ENCODE peak calls at places on chromosome 9, in seven cellular contexts. One of them, this sample, is unnamed.

GRCh38 chr9:121557581-121558422 is 58.2 kb upstream of the GGTA1 start:
- DNase-seq in fibroblast of pulmonary artery: peak
- DNase-seq in pancreas: peak
- DNase-seq in LNCaP clone FGC: no peak
- DNase-seq in CD4-positive, alpha-beta T cell: no peak
- DNase-seq in Calu3: peak
- DNase-seq in GM10248: peak
- DNase-seq in this sample: no peak

GRCh38 chr9:12502520-12502919 is 190.7 kb upstream of the TYRP1 start:
- DNase-seq in fibroblast of pulmonary artery: no peak
- DNase-seq in pancreas: no peak
- DNase-seq in LNCaP clone FGC: no peak
- DNase-seq in CD4-positive, alpha-beta T cell: no peak
- DNase-seq in Calu3: no peak
- DNase-seq in GM10248: no peak
- DNase-seq in this sample: no peak

GRCh38 chr9:133113163-133113927 is 7.7 kb downstream of the RALGDS start:
- DNase-seq in fibroblast of pulmonary artery: no peak
- DNase-seq in pancreas: no peak
- DNase-seq in LNCaP clone FGC: no peak
- DNase-seq in CD4-positive, alpha-beta T cell: no peak
- DNase-seq in Calu3: no peak
- DNase-seq in GM10248: no peak
- DNase-seq in this sample: no peak

GRCh38 chr9:34553511-34554021 is 30.8 kb upstream of the ENHO start:
- DNase-seq in fibroblast of pulmonary artery: no peak
- DNase-seq in pancreas: no peak
- DNase-seq in LNCaP clone FGC: no peak
- DNase-seq in CD4-positive, alpha-beta T cell: no peak
- DNase-seq in Calu3: no peak
- DNase-seq in GM10248: no peak
- DNase-seq in this sample: no peak

GRCh38 chr9:133167096-133167695 is 3.5 kb upstream of the GBGT1 start:
- DNase-seq in fibroblast of pulmonary artery: no peak
- DNase-seq in pancreas: no peak
- DNase-seq in LNCaP clone FGC: no peak
- DNase-seq in CD4-positive, alpha-beta T cell: no peak
- DNase-seq in Calu3: no peak
- DNase-seq in GM10248: peak
- DNase-seq in this sample: no peak

GRCh38 chr9:133874061-133874638 is 118.0 kb downstream of the VAV2 start:
- DNase-seq in fibroblast of pulmonary artery: peak
- DNase-seq in pancreas: no peak
- DNase-seq in LNCaP clone FGC: peak
- DNase-seq in CD4-positive, alpha-beta T cell: no peak
- DNase-seq in Calu3: peak
- DNase-seq in GM10248: no peak
- DNase-seq in this sample: no peak

GRCh38 chr9:126233175-126233574 is 93.5 kb upstream of the MVB12B start:
- DNase-seq in fibroblast of pulmonary artery: no peak
- DNase-seq in pancreas: no peak
- DNase-seq in LNCaP clone FGC: no peak
- DNase-seq in CD4-positive, alpha-beta T cell: no peak
- DNase-seq in Calu3: no peak
- DNase-seq in GM10248: no peak
- DNase-seq in this sample: no peak

GRCh38 chr9:104836767-104837166 is 72.8 kb downstream of the NIPSNAP3B start:
- DNase-seq in fibroblast of pulmonary artery: no peak
- DNase-seq in pancreas: peak
- DNase-seq in LNCaP clone FGC: no peak
- DNase-seq in CD4-positive, alpha-beta T cell: no peak
- DNase-seq in Calu3: no peak
- DNase-seq in GM10248: no peak
- DNase-seq in this sample: no peak

GRCh38 chr9:15867334-15867733 is 314.5 kb downstream of the CCDC171 start:
- DNase-seq in fibroblast of pulmonary artery: no peak
- DNase-seq in pancreas: no peak
- DNase-seq in LNCaP clone FGC: no peak
- DNase-seq in CD4-positive, alpha-beta T cell: no peak
- DNase-seq in Calu3: no peak
- DNase-seq in GM10248: no peak
- DNase-seq in this sample: no peak

GRCh38 chr9:105834404-105834803 is 140.1 kb downstream of the TMEM38B start:
- DNase-seq in fibroblast of pulmonary artery: no peak
- DNase-seq in pancreas: no peak
- DNase-seq in LNCaP clone FGC: peak
- DNase-seq in CD4-positive, alpha-beta T cell: no peak
- DNase-seq in Calu3: no peak
- DNase-seq in GM10248: no peak
- DNase-seq in this sample: no peak

GRCh38 chr9:18351216-18351615 is 122.7 kb upstream of the ADAMTSL1 start:
- DNase-seq in fibroblast of pulmonary artery: no peak
- DNase-seq in pancreas: no peak
- DNase-seq in LNCaP clone FGC: no peak
- DNase-seq in CD4-positive, alpha-beta T cell: no peak
- DNase-seq in Calu3: no peak
- DNase-seq in GM10248: no peak
- DNase-seq in this sample: no peak

GRCh38 chr9:89109666-89110065 is 69.0 kb downstream of the SHC3 start:
- DNase-seq in fibroblast of pulmonary artery: no peak
- DNase-seq in pancreas: no peak
- DNase-seq in LNCaP clone FGC: no peak
- DNase-seq in CD4-positive, alpha-beta T cell: no peak
- DNase-seq in Calu3: no peak
- DNase-seq in GM10248: no peak
- DNase-seq in this sample: no peak

GRCh38 chr9:36345103-36345846 is 54.8 kb downstream of the RNF38 start:
- DNase-seq in fibroblast of pulmonary artery: no peak
- DNase-seq in pancreas: no peak
- DNase-seq in LNCaP clone FGC: no peak
- DNase-seq in CD4-positive, alpha-beta T cell: no peak
- DNase-seq in Calu3: no peak
- DNase-seq in GM10248: no peak
- DNase-seq in this sample: no peak

GRCh38 chr9:95506438-95506691 is 10.4 kb downstream of the PTCH1 start:
- DNase-seq in fibroblast of pulmonary artery: peak
- DNase-seq in pancreas: peak
- DNase-seq in LNCaP clone FGC: no peak
- DNase-seq in CD4-positive, alpha-beta T cell: no peak
- DNase-seq in Calu3: peak
- DNase-seq in GM10248: peak
- DNase-seq in this sample: no peak

GRCh38 chr9:123948290-123948689 is 18.4 kb upstream of the DENND1A start:
- DNase-seq in fibroblast of pulmonary artery: no peak
- DNase-seq in pancreas: no peak
- DNase-seq in LNCaP clone FGC: no peak
- DNase-seq in CD4-positive, alpha-beta T cell: no peak
- DNase-seq in Calu3: no peak
- DNase-seq in GM10248: no peak
- DNase-seq in this sample: no peak
- TF ChIP-seq CTCF in fibroblast of pulmonary artery: no peak
- TF ChIP-seq CTCF in pancreas: no peak
- TF ChIP-seq CTCF in LNCaP clone FGC: no peak
- TF ChIP-seq CTCF in CD4-positive, alpha-beta T cell: no peak
- TF ChIP-seq CTCF in Calu3: no peak
- TF ChIP-seq CTCF in GM10248: no peak
- TF ChIP-seq CTCF in this sample: no peak

DNA sequence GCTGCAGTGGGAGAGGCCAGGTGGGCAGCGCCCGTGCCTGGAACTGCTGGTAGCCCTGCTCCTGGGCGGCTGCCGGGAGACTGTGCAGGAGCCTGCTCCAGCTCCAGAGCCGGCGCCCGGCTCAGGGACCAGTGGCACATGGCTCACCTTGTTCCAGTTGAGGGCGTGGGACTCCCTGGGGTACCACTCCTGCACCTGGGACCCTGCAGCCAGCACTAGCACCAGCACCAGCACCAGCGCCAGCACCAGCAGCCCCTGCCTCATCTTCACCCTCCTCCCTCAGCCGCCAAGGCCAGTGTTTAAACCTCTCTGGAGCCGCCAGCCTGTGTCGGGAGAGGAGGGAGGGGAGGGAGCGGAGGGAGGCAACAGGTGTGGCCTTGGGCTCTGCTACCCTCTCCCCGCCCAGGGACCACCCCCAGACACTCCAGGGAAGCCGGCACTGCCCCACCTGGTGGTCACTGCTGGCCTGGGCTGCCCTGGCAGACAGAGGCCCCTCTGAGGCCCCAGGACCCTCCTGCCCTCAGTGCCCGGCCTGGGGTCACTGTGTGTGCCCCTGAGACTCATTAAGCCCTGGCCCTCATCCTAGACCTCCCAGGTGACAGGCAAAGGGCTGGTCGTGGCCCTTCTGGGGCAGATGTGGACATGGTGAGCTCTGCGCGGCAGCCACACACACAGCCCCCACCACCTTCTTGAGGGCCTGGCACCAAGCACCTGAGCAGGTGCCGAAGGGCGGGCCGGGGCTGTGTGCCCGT is at the start of gene LCN10:
- DNase-seq in fibroblast of pulmonary artery: no peak
- DNase-seq in pancreas: no peak
- DNase-seq in LNCaP clone FGC: no peak
- DNase-seq in CD4-positive, alpha-beta T cell: no peak
- DNase-seq in Calu3: peak
- DNase-seq in GM10248: no peak
- DNase-seq in this sample: no peak
- TF ChIP-seq CTCF in fibroblast of pulmonary artery: peak
- TF ChIP-seq CTCF in pancreas: no peak
- TF ChIP-seq CTCF in LNCaP clone FGC: peak
- TF ChIP-seq CTCF in CD4-positive, alpha-beta T cell: no peak
- TF ChIP-seq CTCF in Calu3: peak
- TF ChIP-seq CTCF in GM10248: no peak
- TF ChIP-seq CTCF in this sample: no peak

GRCh38 chr9:137254624-137255447 is at the start of gene NELFB:
- DNase-seq in fibroblast of pulmonary artery: peak
- DNase-seq in pancreas: peak
- DNase-seq in LNCaP clone FGC: peak
- DNase-seq in CD4-positive, alpha-beta T cell: peak
- DNase-seq in Calu3: peak
- DNase-seq in GM10248: peak
- DNase-seq in this sample: peak
- TF ChIP-seq CTCF in fibroblast of pulmonary artery: no peak
- TF ChIP-seq CTCF in pancreas: no peak
- TF ChIP-seq CTCF in LNCaP clone FGC: no peak
- TF ChIP-seq CTCF in CD4-positive, alpha-beta T cell: no peak
- TF ChIP-seq CTCF in Calu3: no peak
- TF ChIP-seq CTCF in GM10248: no peak
- TF ChIP-seq CTCF in this sample: no peak

GRCh38 chr9:23587903-23588302 is 238.1 kb downstream of the ELAVL2 start:
- DNase-seq in fibroblast of pulmonary artery: no peak
- DNase-seq in pancreas: no peak
- DNase-seq in LNCaP clone FGC: no peak
- DNase-seq in CD4-positive, alpha-beta T cell: no peak
- DNase-seq in Calu3: no peak
- DNase-seq in GM10248: no peak
- DNase-seq in this sample: no peak
- TF ChIP-seq CTCF in fibroblast of pulmonary artery: no peak
- TF ChIP-seq CTCF in pancreas: no peak
- TF ChIP-seq CTCF in LNCaP clone FGC: peak
- TF ChIP-seq CTCF in CD4-positive, alpha-beta T cell: no peak
- TF ChIP-seq CTCF in Calu3: no peak
- TF ChIP-seq CTCF in GM10248: no peak
- TF ChIP-seq CTCF in this sample: no peak

GRCh38 chr9:127537014-127537413 is 75.1 kb upstream of the STXBP1 start:
- DNase-seq in fibroblast of pulmonary artery: peak
- DNase-seq in pancreas: peak
- DNase-seq in LNCaP clone FGC: peak
- DNase-seq in CD4-positive, alpha-beta T cell: no peak
- DNase-seq in Calu3: no peak
- DNase-seq in GM10248: no peak
- DNase-seq in this sample: no peak

GRCh38 chr9:127538849-127539258 is 73.2 kb upstream of the STXBP1 start:
- DNase-seq in fibroblast of pulmonary artery: peak
- DNase-seq in pancreas: no peak
- DNase-seq in LNCaP clone FGC: no peak
- DNase-seq in CD4-positive, alpha-beta T cell: no peak
- DNase-seq in Calu3: no peak
- DNase-seq in GM10248: no peak
- DNase-seq in this sample: no peak

GRCh38 chr9:127539259-127539981 is 72.7 kb upstream of the STXBP1 start:
- DNase-seq in fibroblast of pulmonary artery: no peak
- DNase-seq in pancreas: no peak
- DNase-seq in LNCaP clone FGC: no peak
- DNase-seq in CD4-positive, alpha-beta T cell: no peak
- DNase-seq in Calu3: no peak
- DNase-seq in GM10248: no peak
- DNase-seq in this sample: no peak

GRCh38 chr9:127536499-127536898 is 75.6 kb upstream of the STXBP1 start:
- DNase-seq in fibroblast of pulmonary artery: no peak
- DNase-seq in pancreas: no peak
- DNase-seq in LNCaP clone FGC: no peak
- DNase-seq in CD4-positive, alpha-beta T cell: no peak
- DNase-seq in Calu3: no peak
- DNase-seq in GM10248: no peak
- DNase-seq in this sample: no peak

GRCh38 chr9:127537792-127538191 is 74.3 kb upstream of the STXBP1 start:
- DNase-seq in fibroblast of pulmonary artery: no peak
- DNase-seq in pancreas: no peak
- DNase-seq in LNCaP clone FGC: no peak
- DNase-seq in CD4-positive, alpha-beta T cell: no peak
- DNase-seq in Calu3: no peak
- DNase-seq in GM10248: no peak
- DNase-seq in this sample: no peak
- TF ChIP-seq CTCF in fibroblast of pulmonary artery: peak
- TF ChIP-seq CTCF in pancreas: no peak
- TF ChIP-seq CTCF in LNCaP clone FGC: peak
- TF ChIP-seq CTCF in CD4-positive, alpha-beta T cell: no peak
- TF ChIP-seq CTCF in Calu3: no peak
- TF ChIP-seq CTCF in GM10248: no peak
- TF ChIP-seq CTCF in this sample: no peak

GRCh38 chr9:97387504-97387886 is 24.4 kb upstream of the TDRD7 start:
- DNase-seq in fibroblast of pulmonary artery: no peak
- DNase-seq in pancreas: no peak
- DNase-seq in LNCaP clone FGC: no peak
- DNase-seq in CD4-positive, alpha-beta T cell: no peak
- DNase-seq in Calu3: no peak
- DNase-seq in GM10248: peak
- DNase-seq in this sample: no peak

GRCh38 chr9:97386265-97386633 is 25.6 kb upstream of the TDRD7 start:
- DNase-seq in fibroblast of pulmonary artery: no peak
- DNase-seq in pancreas: no peak
- DNase-seq in LNCaP clone FGC: no peak
- DNase-seq in CD4-positive, alpha-beta T cell: no peak
- DNase-seq in Calu3: no peak
- DNase-seq in GM10248: no peak
- DNase-seq in this sample: no peak

GRCh38 chr9:97387936-97388684 is 23.8 kb upstream of the TDRD7 start:
- DNase-seq in fibroblast of pulmonary artery: no peak
- DNase-seq in pancreas: peak
- DNase-seq in LNCaP clone FGC: no peak
- DNase-seq in CD4-positive, alpha-beta T cell: no peak
- DNase-seq in Calu3: no peak
- DNase-seq in GM10248: peak
- DNase-seq in this sample: no peak

GRCh38 chr9:97385626-97386264 is 26.2 kb upstream of the TDRD7 start:
- DNase-seq in fibroblast of pulmonary artery: no peak
- DNase-seq in pancreas: no peak
- DNase-seq in LNCaP clone FGC: no peak
- DNase-seq in CD4-positive, alpha-beta T cell: no peak
- DNase-seq in Calu3: no peak
- DNase-seq in GM10248: no peak
- DNase-seq in this sample: no peak

GRCh38 chr9:97386733-97387503 is 25.0 kb upstream of the TDRD7 start:
- DNase-seq in fibroblast of pulmonary artery: peak
- DNase-seq in pancreas: peak
- DNase-seq in LNCaP clone FGC: no peak
- DNase-seq in CD4-positive, alpha-beta T cell: peak
- DNase-seq in Calu3: peak
- DNase-seq in GM10248: peak
- DNase-seq in this sample: peak
- TF ChIP-seq CTCF in fibroblast of pulmonary artery: peak
- TF ChIP-seq CTCF in pancreas: peak
- TF ChIP-seq CTCF in LNCaP clone FGC: peak
- TF ChIP-seq CTCF in CD4-positive, alpha-beta T cell: peak
- TF ChIP-seq CTCF in Calu3: peak
- TF ChIP-seq CTCF in GM10248: peak
- TF ChIP-seq CTCF in this sample: peak

This sample was measured in activated B cell treated with CpG ODN at 0.5 μM for 24 hours.